ENCODE peak calls at places on chromosome 2, in five cellular contexts. P, Y, H, B and F are unnamed samples.

GRCh38 chr2:207706936-207707860 is 4.2 kb upstream of the CCNYL1 start:
- DNase-seq in P (no peak), Y (no peak), H (peak), B (no peak), F (no peak)

GRCh38 chr2:241268716-241269445 is 46.6 kb downstream of the HDLBP start:
- DNase-seq in P (no peak), Y (no peak), H (peak), B (no peak), F (no peak)

GRCh38 chr2:231032575-231033140 is 4.7 kb upstream of the C2orf72 start:
- DNase-seq in P (no peak), Y (no peak), H (no peak), B (no peak), F (no peak)

GRCh38 chr2:110903548-110903947 is 171.2 kb downstream of the ACOXL start:
- DNase-seq in P (peak), Y (no peak), H (no peak), B (no peak), F (no peak)

GRCh38 chr2:84904151-84904550 is 1.3 kb upstream of the TMSB10 start:
- DNase-seq in P (no peak), Y (no peak), H (no peak), B (no peak), F (no peak)

GRCh38 chr2:170974304-170974993 is 45.4 kb downstream of the GORASP2 start:
- DNase-seq in P (no peak), Y (no peak), H (no peak), B (no peak), F (peak)

GRCh38 chr2:127050803-127051115 is 56.2 kb downstream of the BIN1 start:
- DNase-seq in P (no peak), Y (no peak), H (no peak), B (no peak), F (no peak)

GRCh38 chr2:3465844-3466481 is 53.4 kb downstream of the ADI1 start:
- DNase-seq in P (no peak), Y (no peak), H (no peak), B (no peak), F (no peak)

GRCh38 chr2:120793682-120794403 is 58.2 kb downstream of the GLI2 start:
- DNase-seq in P (no peak), Y (no peak), H (no peak), B (no peak), F (no peak)

GRCh38 chr2:205372141-205372540 is 310.2 kb upstream of the NRP2 start:
- DNase-seq in P (no peak), Y (no peak), H (no peak), B (no peak), F (no peak)

GRCh38 chr2:96685592-96686459 is 43.3 kb downstream of the FER1L5 start:
- DNase-seq in P (peak), Y (no peak), H (peak), B (no peak), F (no peak)

GRCh38 chr2:96685285-96685591 is 42.7 kb downstream of the FER1L5 start:
- DNase-seq in P (peak), Y (no peak), H (no peak), B (no peak), F (no peak)

GRCh38 chr2:96683307-96683706 is 40.7 kb downstream of the FER1L5 start:
- DNase-seq in P (no peak), Y (no peak), H (no peak), B (no peak), F (no peak)

GRCh38 chr2:96683972-96684820 is 41.6 kb downstream of the FER1L5 start:
- DNase-seq in P (no peak), Y (no peak), H (no peak), B (no peak), F (no peak)

GRCh38 chr2:96684883-96685282 is 42.3 kb downstream of the FER1L5 start:
- DNase-seq in P (no peak), Y (no peak), H (no peak), B (no peak), F (no peak)
- TF ChIP-seq JUND in P (no peak), Y (no peak), H (no peak), B (no peak), F (no peak)

GRCh38 chr2:29114514-29114840 is 738 bp upstream of the CLIP4 start:
- DNase-seq in P (peak), Y (no peak), H (no peak), B (no peak), F (no peak)

GRCh38 chr2:29112379-29112778 is 2.8 kb upstream of the CLIP4 start:
- DNase-seq in P (no peak), Y (no peak), H (no peak), B (no peak), F (no peak)

GRCh38 chr2:29113027-29113686 is 2.1 kb upstream of the CLIP4 start:
- DNase-seq in P (no peak), Y (peak), H (no peak), B (no peak), F (no peak)

GRCh38 chr2:29114841-29115609 is at the start of gene CLIP4:
- DNase-seq in P (peak), Y (no peak), H (no peak), B (no peak), F (no peak)

DNA sequence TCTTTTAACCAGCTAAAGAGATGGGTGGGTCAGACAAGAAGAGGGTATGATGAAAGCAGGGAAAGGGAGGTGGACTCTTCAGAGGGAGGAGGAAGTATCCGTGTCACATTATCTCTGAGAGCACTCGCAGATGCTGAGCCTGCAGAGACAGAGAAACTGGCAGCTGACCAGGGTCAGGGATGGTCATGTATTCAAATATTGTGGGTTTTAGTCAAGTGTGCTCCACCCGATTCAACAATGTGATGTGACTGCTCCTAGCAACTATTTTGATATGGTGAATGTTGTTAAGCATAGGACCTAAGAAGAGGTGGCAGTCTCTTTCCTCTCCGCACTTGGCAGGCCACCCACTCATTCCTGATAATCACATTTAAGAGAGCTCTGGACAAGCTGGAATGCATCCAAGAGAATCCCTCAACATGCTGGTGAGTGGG is 1.3 kb upstream of the CLIP4 start:
- DNase-seq in P (peak), Y (peak), H (peak), B (no peak), F (no peak)
- TF ChIP-seq JUND in P (no peak), Y (no peak), H (no peak), B (no peak), F (no peak)

GRCh38 chr2:48187503-48187902 is 281.2 kb upstream of the FBXO11 start:
- DNase-seq in P (no peak), Y (no peak), H (no peak), B (no peak), F (no peak)

GRCh38 chr2:48180557-48180956 is 274.3 kb upstream of the FBXO11 start:
- DNase-seq in P (no peak), Y (no peak), H (no peak), B (no peak), F (no peak)

GRCh38 chr2:48178611-48179010 is 272.3 kb upstream of the FBXO11 start:
- DNase-seq in P (no peak), Y (no peak), H (no peak), B (no peak), F (no peak)

GRCh38 chr2:48183276-48183675 is 277.0 kb upstream of the FBXO11 start:
- DNase-seq in P (no peak), Y (no peak), H (no peak), B (no peak), F (no peak)

DNA sequence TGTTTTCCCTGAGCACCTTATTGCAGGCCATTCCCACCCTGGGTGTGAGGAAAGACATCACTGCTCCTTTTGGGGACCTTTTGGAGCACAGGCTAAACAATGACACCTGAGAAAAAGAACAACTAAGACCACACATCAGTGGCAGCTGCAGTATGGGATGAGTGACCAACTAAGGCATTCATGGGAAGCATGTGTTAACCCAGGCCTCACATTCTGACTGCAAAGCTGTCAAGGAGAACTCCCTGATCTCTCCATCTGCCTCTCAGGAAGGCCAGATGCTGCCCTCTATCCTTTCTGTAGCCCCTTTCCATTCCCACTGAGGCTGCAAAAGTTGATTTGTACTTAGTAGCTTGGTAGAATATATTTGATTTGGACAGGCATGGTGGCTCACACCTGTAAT is 277.7 kb upstream of the FBXO11 start:
- DNase-seq in P (no peak), Y (no peak), H (no peak), B (no peak), F (no peak)
- TF ChIP-seq JUND in P (no peak), Y (no peak), H (no peak), B (no peak), F (no peak)

DNA sequence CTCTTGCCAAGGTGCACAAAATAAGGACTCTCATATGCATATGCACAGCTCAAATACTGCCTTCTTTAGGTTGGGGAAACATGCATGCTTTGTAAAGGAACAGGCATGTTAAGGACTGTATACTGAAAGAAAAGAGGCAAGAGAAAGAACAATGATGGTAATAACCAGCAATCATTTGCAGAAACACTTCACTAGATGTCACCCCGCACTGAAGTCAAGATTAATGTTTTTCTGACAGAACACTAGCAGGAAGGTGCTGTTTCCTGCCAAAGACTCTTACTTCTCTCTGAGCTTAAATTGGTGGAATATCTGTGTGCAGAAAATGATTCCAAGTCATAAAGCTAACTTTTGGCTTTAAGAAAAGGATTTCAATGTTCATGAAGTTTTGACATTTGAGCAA is 19.4 kb upstream of the CSRNP3 start:
- DNase-seq in P (no peak), Y (no peak), H (no peak), B (no peak), F (peak)
- TF ChIP-seq JUND in P (no peak), Y (no peak), H (no peak), B (no peak), F (no peak)

GRCh38 chr2:65503746-65504145 is 71.3 kb upstream of the SPRED2 start:
- DNase-seq in P (no peak), Y (no peak), H (no peak), B (no peak), F (no peak)
- TF ChIP-seq JUND in P (no peak), Y (no peak), H (no peak), B (no peak), F (no peak)

DNA sequence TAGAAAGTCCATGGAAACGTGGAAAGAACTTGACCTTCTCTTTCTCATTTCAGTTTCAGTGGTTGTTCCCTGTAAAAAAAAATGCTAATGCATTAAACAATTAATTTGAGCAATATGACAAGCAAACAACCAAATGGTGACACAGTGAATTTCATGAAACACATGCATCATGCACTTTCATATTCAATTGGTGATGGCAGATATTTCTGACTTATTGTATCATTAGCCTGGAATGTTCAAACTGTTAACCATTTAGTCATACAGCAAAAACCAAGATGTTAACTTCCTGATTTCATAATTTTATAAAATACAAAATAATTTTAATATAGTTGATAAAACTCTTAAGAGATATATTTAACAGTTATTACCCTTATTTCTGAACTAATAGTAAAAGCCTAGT is 85.5 kb downstream of the SCN1A start:
- DNase-seq in P (no peak), Y (no peak), H (no peak), B (no peak), F (no peak)
- TF ChIP-seq JUND in P (no peak), Y (no peak), H (no peak), B (no peak), F (no peak)